ENCODE peak calls at places on chromosomes 5 and 9, in four cellular contexts. I is left lung, W is iPS-NIHi11, N is NB4. X is an unnamed sample.

GRCh38 chr9:86735772-86736458 is 211.4 kb downstream of the GAS1 start:
- DNase-seq in I (no peak), W (no peak), N (no peak), X (no peak)

GRCh38 chr9:126162611-126163381 is 163.8 kb upstream of the MVB12B start:
- DNase-seq in N (no peak), W (no peak), I (no peak), X (no peak)

GRCh38 chr5:133199366-133199901 is 147.6 kb downstream of the HSPA4 start:
- DNase-seq in I (no peak), N (no peak), W (no peak), X (no peak)

GRCh38 chr5:140239939-140240700 is 62.8 kb downstream of the PFDN1 start:
- DNase-seq in I (peak; percentile 59), N (peak; percentile 75), W (peak; percentile 80), X (no peak)

GRCh38 chr9:137215196-137215986 is 6.6 kb downstream of the RNF208 start:
- DNase-seq in I (no peak), W (no peak), N (no peak), X (no peak)

GRCh38 chr5:124923131-124923530 is 176.7 kb upstream of the ZNF608 start:
- DNase-seq in N (no peak), I (no peak), W (no peak), X (no peak)

GRCh38 chr9:38360880-38361836 is 31.3 kb upstream of the ALDH1B1 start:
- DNase-seq in W (no peak), N (no peak), I (no peak), X (peak; percentile 48)

GRCh38 chr9:130240410-130241197 is 25.0 kb upstream of the HMCN2 start:
- DNase-seq in N (peak; percentile 79), I (peak; percentile 52), W (peak; percentile 64), X (no peak)

GRCh38 chr5:56233230-56233629 is at the start of gene ANKRD55:
- DNase-seq in I (no peak), N (no peak), W (no peak), X (no peak)

GRCh38 chr5:68709229-68709628 is 384.6 kb upstream of the SLC30A5 start:
- DNase-seq in N (no peak), W (no peak), I (no peak), X (no peak)

GRCh38 chr5:178418031-178418430 is 172.2 kb downstream of the COL23A1 start:
- DNase-seq in I (no peak), W (no peak), N (no peak), X (no peak)

GRCh38 chr9:138075961-138076649 is 198.5 kb downstream of the CACNA1B start:
- DNase-seq in W (no peak), I (no peak), N (no peak), X (peak; percentile 67)

GRCh38 chr5:137888875-137889759 is at the start of gene PKD2L2:
- DNase-seq in N (peak; percentile 94), W (peak; percentile 76), I (peak; percentile 86), X (peak; percentile 78)

GRCh38 chr9:116323571-116323970 is 170.0 kb downstream of the PAPPA start:
- DNase-seq in N (no peak), I (no peak), W (no peak), X (no peak)

X was measured in suprapubic skin.